ENCODE peak calls at places on chromosome 5, in five cellular contexts. One of them, this sample, is unnamed.
A peak's percentile ranks its signal among the peaks of the same experiment; 100 is the strongest.

GRCh38 chr5:112738180-112738560 is 485 bp downstream of the APC start:
- DNase-seq in CD8-positive, alpha-beta memory T cell: no peak
- DNase-seq in PC-3: no peak
- DNase-seq in pancreas: no peak
- DNase-seq in tibial artery: no peak
- DNase-seq in this sample: no peak

GRCh38 chr5:69032009-69032408 is 61.8 kb upstream of the SLC30A5 start:
- DNase-seq in CD8-positive, alpha-beta memory T cell: no peak
- DNase-seq in PC-3: no peak
- DNase-seq in pancreas: no peak
- DNase-seq in tibial artery: no peak
- DNase-seq in this sample: no peak

GRCh38 chr5:179906795-179907569 is 715 bp downstream of the TBC1D9B start:
- DNase-seq in CD8-positive, alpha-beta memory T cell: no peak
- DNase-seq in PC-3: peak; percentile 7
- DNase-seq in pancreas: peak; percentile 58
- DNase-seq in tibial artery: no peak
- DNase-seq in this sample: peak; percentile 39

GRCh38 chr5:78399115-78399514 is 38.7 kb downstream of the SCAMP1 start:
- DNase-seq in CD8-positive, alpha-beta memory T cell: no peak
- DNase-seq in PC-3: no peak
- DNase-seq in pancreas: no peak
- DNase-seq in tibial artery: no peak
- DNase-seq in this sample: no peak

GRCh38 chr5:178074266-178074952 is 38.9 kb upstream of the N4BP3 start:
- DNase-seq in CD8-positive, alpha-beta memory T cell: no peak
- DNase-seq in PC-3: no peak
- DNase-seq in pancreas: no peak
- DNase-seq in tibial artery: no peak
- DNase-seq in this sample: no peak

GRCh38 chr5:71769265-71769664 is 50.2 kb downstream of the CARTPT start:
- DNase-seq in CD8-positive, alpha-beta memory T cell: no peak
- DNase-seq in PC-3: no peak
- DNase-seq in pancreas: no peak
- DNase-seq in tibial artery: no peak
- DNase-seq in this sample: no peak

GRCh38 chr5:174581483-174581882 is 142.9 kb upstream of the MSX2 start:
- DNase-seq in CD8-positive, alpha-beta memory T cell: no peak
- DNase-seq in PC-3: peak; percentile 49
- DNase-seq in pancreas: no peak
- DNase-seq in tibial artery: no peak
- DNase-seq in this sample: no peak

GRCh38 chr5:61344187-61344944 is 12.3 kb downstream of the ZSWIM6 start:
- DNase-seq in CD8-positive, alpha-beta memory T cell: no peak
- DNase-seq in PC-3: no peak
- DNase-seq in pancreas: peak; percentile 57
- DNase-seq in tibial artery: no peak
- DNase-seq in this sample: no peak

GRCh38 chr5:55096860-55097259 is 5.6 kb upstream of the GZMA start:
- DNase-seq in CD8-positive, alpha-beta memory T cell: peak; percentile 19
- DNase-seq in PC-3: no peak
- DNase-seq in pancreas: no peak
- DNase-seq in tibial artery: no peak
- DNase-seq in this sample: no peak

GRCh38 chr5:15596936-15597335 is 97.0 kb downstream of the FBXL7 start:
- DNase-seq in CD8-positive, alpha-beta memory T cell: no peak
- DNase-seq in PC-3: no peak
- DNase-seq in pancreas: no peak
- DNase-seq in tibial artery: no peak
- DNase-seq in this sample: no peak

GRCh38 chr5:97417977-97418376 is 234.9 kb upstream of the RIOK2 start:
- DNase-seq in CD8-positive, alpha-beta memory T cell: no peak
- DNase-seq in PC-3: no peak
- DNase-seq in pancreas: no peak
- DNase-seq in tibial artery: no peak
- DNase-seq in this sample: no peak

DNA sequence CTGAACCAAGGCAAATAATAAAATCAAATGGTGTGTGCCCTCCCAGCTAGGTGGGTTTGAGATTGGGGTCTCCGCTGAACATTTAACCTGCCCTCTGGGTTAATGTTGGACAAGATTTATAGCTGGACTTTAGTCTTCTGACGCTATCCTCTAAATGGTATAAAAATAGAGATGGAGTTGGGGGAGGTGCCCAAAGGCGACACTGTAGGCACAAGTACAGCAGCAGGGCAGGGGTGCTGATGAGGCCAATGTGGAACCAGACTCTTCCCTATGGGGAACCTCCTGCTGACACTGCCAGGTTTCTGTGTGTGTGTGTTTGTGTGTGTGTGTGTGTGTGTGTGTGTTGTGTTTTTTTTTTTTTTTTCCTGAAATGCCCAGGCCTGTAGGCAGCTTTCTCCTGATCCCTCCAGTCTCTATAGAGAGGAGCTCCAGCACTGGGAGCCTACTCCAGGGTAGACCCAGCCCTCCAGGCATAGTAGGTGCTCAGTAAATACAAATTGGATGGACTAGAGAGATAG is 37.9 kb downstream of the PCDH1 start:
- DNase-seq in CD8-positive, alpha-beta memory T cell: no peak
- DNase-seq in PC-3: no peak
- DNase-seq in pancreas: no peak
- DNase-seq in tibial artery: no peak
- DNase-seq in this sample: no peak
- H3K4me1 ChIP-seq in CD8-positive, alpha-beta memory T cell: peaks cover 7% of the 10 kb centered on the region
- H3K4me1 ChIP-seq in PC-3: peaks cover 13% of the 10 kb centered on the region
- H3K4me1 ChIP-seq in pancreas: peaks cover 29% of the 10 kb centered on the region
- H3K4me1 ChIP-seq in tibial artery: peaks cover 95% of the 10 kb centered on the region
- H3K4me1 ChIP-seq in this sample: peaks cover 27% of the 10 kb centered on the region

GRCh38 chr5:170280090-170280493 is 17.5 kb downstream of the LCP2 start:
- DNase-seq in CD8-positive, alpha-beta memory T cell: no peak
- DNase-seq in PC-3: no peak
- DNase-seq in pancreas: no peak
- DNase-seq in tibial artery: no peak
- DNase-seq in this sample: no peak
- H3K4me3 ChIP-seq in CD8-positive, alpha-beta memory T cell: no peak overlapping the region
- H3K4me3 ChIP-seq in PC-3: no peak overlapping the region
- H3K4me3 ChIP-seq in pancreas: no peak overlapping the region
- H3K4me3 ChIP-seq in tibial artery: no peak overlapping the region
- H3K4me3 ChIP-seq in this sample: no peak overlapping the region

GRCh38 chr5:51380603-51381207 is 2.5 kb upstream of the ISL1 start:
- DNase-seq in CD8-positive, alpha-beta memory T cell: no peak
- DNase-seq in PC-3: peak; percentile 65
- DNase-seq in pancreas: no peak
- DNase-seq in tibial artery: no peak
- DNase-seq in this sample: peak; percentile 14

GRCh38 chr5:51378061-51378409 is 5.2 kb upstream of the ISL1 start:
- DNase-seq in CD8-positive, alpha-beta memory T cell: no peak
- DNase-seq in PC-3: no peak
- DNase-seq in pancreas: no peak
- DNase-seq in tibial artery: no peak
- DNase-seq in this sample: no peak

GRCh38 chr5:51377151-51378060 is 5.8 kb upstream of the ISL1 start:
- DNase-seq in CD8-positive, alpha-beta memory T cell: no peak
- DNase-seq in PC-3: no peak
- DNase-seq in pancreas: no peak
- DNase-seq in tibial artery: no peak
- DNase-seq in this sample: no peak

GRCh38 chr5:51378415-51378777 is 4.9 kb upstream of the ISL1 start:
- DNase-seq in CD8-positive, alpha-beta memory T cell: no peak
- DNase-seq in PC-3: no peak
- DNase-seq in pancreas: no peak
- DNase-seq in tibial artery: no peak
- DNase-seq in this sample: no peak

GRCh38 chr5:51378778-51379652 is 4.2 kb upstream of the ISL1 start:
- DNase-seq in CD8-positive, alpha-beta memory T cell: no peak
- DNase-seq in PC-3: peak; percentile 41
- DNase-seq in pancreas: no peak
- DNase-seq in tibial artery: no peak
- DNase-seq in this sample: no peak
- H3K27me3 ChIP-seq in CD8-positive, alpha-beta memory T cell: peaks cover 15% of the 10 kb centered on the region
- H3K27me3 ChIP-seq in PC-3: no peaks in the 10 kb centered on the region
- H3K27me3 ChIP-seq in pancreas: peaks cover 9% of the 10 kb centered on the region
- H3K27me3 ChIP-seq in tibial artery: peaks cover 77% of the 10 kb centered on the region
- H3K27me3 ChIP-seq in this sample: peaks cover 34% of the 10 kb centered on the region

GRCh38 chr5:73636408-73636807 is 10.4 kb downstream of the ARHGEF28 start:
- DNase-seq in CD8-positive, alpha-beta memory T cell: no peak
- DNase-seq in PC-3: no peak
- DNase-seq in pancreas: no peak
- DNase-seq in tibial artery: no peak
- DNase-seq in this sample: no peak

GRCh38 chr5:73637565-73637964 is 11.6 kb downstream of the ARHGEF28 start:
- DNase-seq in CD8-positive, alpha-beta memory T cell: no peak
- DNase-seq in PC-3: no peak
- DNase-seq in pancreas: no peak
- DNase-seq in tibial artery: no peak
- DNase-seq in this sample: no peak

GRCh38 chr5:73641811-73642210 is 15.8 kb downstream of the ARHGEF28 start:
- DNase-seq in CD8-positive, alpha-beta memory T cell: no peak
- DNase-seq in PC-3: no peak
- DNase-seq in pancreas: no peak
- DNase-seq in tibial artery: no peak
- DNase-seq in this sample: no peak

GRCh38 chr5:73640861-73641320 is 14.9 kb downstream of the ARHGEF28 start:
- DNase-seq in CD8-positive, alpha-beta memory T cell: no peak
- DNase-seq in PC-3: no peak
- DNase-seq in pancreas: no peak
- DNase-seq in tibial artery: no peak
- DNase-seq in this sample: peak; percentile 79

DNA sequence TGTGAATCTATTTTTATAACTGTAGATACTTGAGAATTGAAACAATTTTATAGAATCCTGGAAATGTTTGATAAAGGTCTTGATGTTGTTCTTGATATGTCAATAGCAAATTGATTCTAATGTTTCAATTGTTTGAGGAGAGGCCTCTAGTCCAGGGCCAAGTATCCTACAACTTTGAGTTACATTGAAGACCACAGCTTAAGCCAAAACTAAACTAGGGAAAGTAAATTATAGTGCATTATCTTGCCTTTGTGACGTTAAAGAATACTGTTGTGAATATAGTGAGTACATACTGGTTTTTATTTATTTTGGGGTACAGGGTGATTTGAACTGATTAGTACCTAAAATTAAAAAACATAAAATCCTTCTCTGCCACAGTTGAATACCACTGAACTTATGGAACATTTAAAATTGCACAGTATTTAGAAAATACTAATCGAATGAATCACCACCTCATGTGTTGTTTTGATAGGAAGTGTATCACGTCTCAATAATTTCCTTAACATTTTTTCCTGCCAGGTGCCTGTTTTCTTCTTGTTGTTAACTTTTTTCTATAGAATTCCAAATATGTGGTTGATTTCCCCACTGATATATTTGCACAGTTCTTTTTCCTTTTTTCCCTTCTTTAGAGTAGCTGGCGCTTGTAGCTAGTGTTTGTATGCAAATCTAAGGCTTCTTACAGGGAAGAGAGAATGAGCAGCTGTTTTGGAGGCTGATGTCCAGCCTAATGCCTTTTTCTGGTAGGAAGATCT is 12.5 kb downstream of the ARHGEF28 start:
- DNase-seq in CD8-positive, alpha-beta memory T cell: no peak
- DNase-seq in PC-3: peak; percentile 85
- DNase-seq in pancreas: no peak
- DNase-seq in tibial artery: no peak
- DNase-seq in this sample: no peak
- H3K4me1 ChIP-seq in CD8-positive, alpha-beta memory T cell: no peaks in the 10 kb centered on the region
- H3K4me1 ChIP-seq in PC-3: peaks cover 39% of the 10 kb centered on the region
- H3K4me1 ChIP-seq in pancreas: peaks cover 33% of the 10 kb centered on the region
- H3K4me1 ChIP-seq in tibial artery: peaks cover 18% of the 10 kb centered on the region
- H3K4me1 ChIP-seq in this sample: peaks cover 54% of the 10 kb centered on the region

GRCh38 chr5:145752534-145752933 is 82.6 kb downstream of the PRELID2 start:
- DNase-seq in CD8-positive, alpha-beta memory T cell: no peak
- DNase-seq in PC-3: no peak
- DNase-seq in pancreas: no peak
- DNase-seq in tibial artery: no peak
- DNase-seq in this sample: no peak
- H3K4me3 ChIP-seq in CD8-positive, alpha-beta memory T cell: no peak overlapping the region
- H3K4me3 ChIP-seq in PC-3: no peak overlapping the region
- H3K4me3 ChIP-seq in pancreas: no peak overlapping the region
- H3K4me3 ChIP-seq in tibial artery: no peak overlapping the region
- H3K4me3 ChIP-seq in this sample: no peak overlapping the region

DNA sequence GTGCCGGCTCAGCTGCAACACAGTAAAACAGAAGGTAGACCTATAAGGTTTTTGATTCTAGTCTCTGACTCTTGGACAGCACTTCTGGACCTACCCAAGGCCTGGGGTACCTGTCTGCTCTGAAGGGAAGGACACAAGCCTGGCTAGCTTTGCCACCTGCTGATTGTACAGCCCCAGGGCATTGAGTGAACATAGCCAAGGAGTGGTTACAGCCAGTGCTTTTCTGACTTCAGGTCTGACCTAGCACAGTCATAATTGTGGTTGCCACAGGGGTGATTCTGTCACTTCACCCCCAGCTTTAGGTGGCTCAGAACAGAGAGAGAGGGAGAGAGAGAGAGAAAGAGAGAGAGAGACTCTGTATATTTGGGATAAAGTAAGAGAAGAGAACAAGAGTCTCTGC is 118.4 kb downstream of the PLCXD3 start:
- DNase-seq in CD8-positive, alpha-beta memory T cell: no peak
- DNase-seq in PC-3: peak; percentile 79
- DNase-seq in pancreas: no peak
- DNase-seq in tibial artery: no peak
- DNase-seq in this sample: no peak
- H3K27me3 ChIP-seq in CD8-positive, alpha-beta memory T cell: no peaks in the 10 kb centered on the region
- H3K27me3 ChIP-seq in PC-3: no peaks in the 10 kb centered on the region
- H3K27me3 ChIP-seq in pancreas: no peaks in the 10 kb centered on the region
- H3K27me3 ChIP-seq in tibial artery: no peaks in the 10 kb centered on the region
- H3K27me3 ChIP-seq in this sample: no peaks in the 10 kb centered on the region

This sample was measured in SJSA1.